ENCODE peak calls at places on chromosomes 4 and X, in six cellular contexts. K is cardiac muscle cell; I is right atrium auricular region; L is HCT116; B is CD4-positive, alpha-beta T cell; C is stomach. H is an unnamed sample.

GRCh38 chr4:75004755-75005668 is 72.1 kb downstream of the PARM1 start:
- DNase-seq in K (no peak), C (peak), B (no peak), L (no peak), I (no peak), H (peak)

GRCh38 chr4:78693777-78694456 is 82.2 kb upstream of the BMP2K start:
- DNase-seq in K (no peak), C (no peak), I (no peak), B (no peak), L (no peak), H (no peak)

GRCh38 chrX:16917120-16917519 is 29.3 kb upstream of the REPS2 start:
- DNase-seq in K (no peak), C (no peak), I (no peak), L (no peak), B (no peak), H (no peak)

GRCh38 chrX:107324493-107325310 is 118.3 kb downstream of the DNAAF6 start:
- DNase-seq in C (no peak), I (no peak), K (peak), B (no peak), L (no peak), H (peak)

GRCh38 chr4:6806924-6807676 is 24.6 kb downstream of the KIAA0232 start:
- DNase-seq in L (no peak), C (no peak), K (no peak), I (no peak), B (no peak), H (no peak)

GRCh38 chrX:136047969-136048368 is 62.7 kb downstream of the SLC9A6 start:
- DNase-seq in K (no peak), L (no peak), I (no peak), B (no peak), C (no peak), H (no peak)

GRCh38 chrX:115940888-115941332 is 229.6 kb upstream of the AGTR2 start:
- DNase-seq in L (no peak), C (peak), I (peak), K (peak), B (peak), H (peak)

GRCh38 chr4:75769044-75769443 is 44.7 kb downstream of the USO1 start:
- DNase-seq in I (no peak), C (no peak), L (no peak), B (no peak), K (no peak), H (no peak)

GRCh38 chrX:150767045-150767395 is 73.8 kb downstream of the MTMR1 start:
- DNase-seq in C (peak), I (peak), L (no peak), K (no peak), B (no peak), H (no peak)

GRCh38 chrX:132602701-132603100 is 113.9 kb upstream of the MBNL3 start:
- DNase-seq in B (no peak), L (no peak), K (no peak), I (no peak), C (no peak), H (no peak)

GRCh38 chrX:48278958-48279357 is 23.8 kb downstream of the SSX1 start:
- DNase-seq in K (no peak), B (no peak), C (no peak), L (peak), I (no peak), H (no peak)

GRCh38 chr4:157012781-157013180 is 41.2 kb upstream of the PDGFC start:
- DNase-seq in L (no peak), K (no peak), I (no peak), C (no peak), B (no peak), H (no peak)

GRCh38 chrX:119503484-119503861 is 35.2 kb downstream of the SLC25A5 start:
- DNase-seq in C (peak), K (no peak), L (no peak), B (no peak), I (no peak), H (peak)

GRCh38 chrX:131199086-131199485 is 90.0 kb downstream of the IGSF1 start:
- DNase-seq in I (no peak), L (no peak), B (no peak), C (no peak), K (no peak), H (peak)

GRCh38 chr4:171746418-171746817 is 66.8 kb upstream of the GALNTL6 start:
- DNase-seq in I (no peak), B (no peak), K (no peak), L (no peak), C (no peak), H (no peak)

GRCh38 chrX:46792826-46793195 is 33.9 kb upstream of the SLC9A7 start:
- DNase-seq in L (no peak), I (no peak), B (no peak), K (no peak), C (no peak), H (no peak)

GRCh38 chrX:47613082-47613481 is 6.6 kb downstream of the SYN1 start:
- DNase-seq in I (no peak), L (no peak), B (no peak), K (no peak), C (no peak), H (no peak)

GRCh38 chrX:1249101-1249887 is 19.3 kb upstream of the CSF2RA start:
- DNase-seq in B (peak), C (peak), I (peak), K (peak), L (no peak), H (peak)

GRCh38 chrX:44305921-44306320 is 37.6 kb downstream of the EFHC2 start:
- DNase-seq in K (no peak), C (no peak), L (no peak), B (no peak), I (no peak), H (no peak)

GRCh38 chrX:118727686-118728339 is 407 bp downstream of the IL13RA1 start:
- DNase-seq in I (no peak), B (no peak), C (peak), K (peak), L (no peak), H (peak)

GRCh38 chr4:111494971-111495370 is 650.3 kb upstream of the FAM241A start:
- DNase-seq in I (no peak), C (no peak), K (no peak), B (no peak), L (no peak), H (no peak)

GRCh38 chrX:49273181-49273727 is 3.7 kb downstream of the PPP1R3F start:
- DNase-seq in K (no peak), I (no peak), L (no peak), B (no peak), C (no peak), H (no peak)

GRCh38 chr4:26753642-26754041 is 107.0 kb upstream of the STIM2 start:
- DNase-seq in I (peak), L (no peak), B (no peak), C (no peak), K (peak), H (peak)

GRCh38 chrX:96611619-96612362 is 72.9 kb upstream of the DIAPH2 start:
- DNase-seq in K (no peak), C (no peak), I (no peak), B (no peak), L (no peak), H (no peak)

GRCh38 chr4:54843946-54844345 is 186.2 kb downstream of the KIT start:
- DNase-seq in B (no peak), I (no peak), K (no peak), C (no peak), L (no peak), H (no peak)

GRCh38 chr4:141654098-141654497 is 17.7 kb downstream of the IL15 start:
- DNase-seq in C (no peak), I (peak), B (no peak), K (peak), L (no peak), H (peak)

GRCh38 chr4:102535398-102536082 is 34.4 kb downstream of the NFKB1 start:
- DNase-seq in C (no peak), I (no peak), K (no peak), B (no peak), L (no peak), H (no peak)

GRCh38 chr4:56186808-56187523 is 200.3 kb downstream of the AASDH start:
- DNase-seq in B (no peak), K (peak), C (no peak), L (no peak), I (no peak), H (no peak)

GRCh38 chr4:159505275-159505975 is 402.5 kb downstream of the RAPGEF2 start:
- DNase-seq in L (no peak), B (no peak), I (no peak), C (no peak), K (no peak), H (no peak)

GRCh38 chrX:116384406-116384805 is 52.0 kb upstream of the SLC6A14 start:
- DNase-seq in K (no peak), L (no peak), C (no peak), B (no peak), I (no peak), H (no peak)

GRCh38 chrX:76453737-76454406 is 26.4 kb downstream of the MAGEE1 start:
- DNase-seq in K (peak), L (no peak), B (no peak), C (no peak), I (no peak), H (no peak)

GRCh38 chr4:1967512-1968149 is 41.1 kb downstream of the NELFA start:
- DNase-seq in L (no peak), B (no peak), I (no peak), K (no peak), C (no peak), H (no peak)

GRCh38 chrX:132180929-132181328 is 38.3 kb downstream of the RAP2C start:
- DNase-seq in K (no peak), I (no peak), L (no peak), C (no peak), B (no peak), H (no peak)

GRCh38 chr4:128378668-128379067 is 91.1 kb upstream of the PGRMC2 start:
- DNase-seq in K (no peak), C (no peak), L (no peak), B (no peak), I (no peak), H (no peak)

GRCh38 chr4:26061248-26061986 is 147.4 kb downstream of the SMIM20 start:
- DNase-seq in C (no peak), K (peak), B (no peak), L (peak), I (no peak), H (no peak)

GRCh38 chr4:183139972-183140570 is 41.0 kb downstream of the WWC2 start:
- DNase-seq in L (no peak), C (no peak), K (no peak), I (no peak), B (no peak), H (no peak)

GRCh38 chr4:11691236-11691635 is 262.5 kb upstream of the HS3ST1 start:
- DNase-seq in I (no peak), L (no peak), K (no peak), B (no peak), C (no peak), H (no peak)

GRCh38 chr4:91590242-91590641 is 713.5 kb upstream of the GRID2 start:
- DNase-seq in I (no peak), B (no peak), L (no peak), C (no peak), K (peak), H (no peak)

GRCh38 chr4:118076958-118077766 is 42.9 kb downstream of the NDST3 start:
- DNase-seq in L (peak), I (no peak), C (no peak), B (no peak), K (no peak), H (no peak)

DNA sequence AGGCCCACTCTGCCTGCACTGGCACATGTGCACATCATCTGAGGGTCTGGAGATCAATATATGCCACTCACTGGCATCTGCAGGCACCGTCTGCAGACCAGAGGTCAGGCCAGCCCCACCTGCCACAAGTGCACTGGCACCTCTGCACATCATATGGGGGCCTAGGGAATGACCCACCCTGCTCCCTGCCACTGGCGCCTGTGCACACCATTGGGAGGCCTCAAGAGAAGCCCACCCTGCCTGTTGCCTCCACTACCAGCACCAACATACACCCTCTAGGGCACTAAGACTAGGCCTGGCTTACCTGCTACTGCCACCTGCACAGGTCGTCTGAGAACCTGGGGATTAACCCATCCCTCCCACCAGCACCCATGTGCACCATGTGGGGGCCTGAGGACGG is 113.5 kb downstream of the REELD1 start:
- DNase-seq in I (no peak), B (no peak), L (no peak), K (no peak), C (no peak), H (no peak)
- H3K27ac ChIP-seq in I (no peak), B (no peak), L (no peak), K (no peak), C (no peak), H (no peak)

GRCh38 chr4:121677524-121677923 is 19.3 kb downstream of the ANXA5 start:
- DNase-seq in C (no peak), K (no peak), L (no peak), B (no peak), I (no peak), H (no peak)

GRCh38 chr4:121674696-121675095 is 22.1 kb downstream of the ANXA5 start:
- DNase-seq in B (no peak), I (no peak), L (no peak), K (no peak), C (no peak), H (no peak)

GRCh38 chr4:121674191-121674590 is 22.6 kb downstream of the ANXA5 start:
- DNase-seq in B (no peak), K (no peak), L (no peak), I (no peak), C (no peak), H (no peak)

GRCh38 chr4:121676388-121677075 is 20.2 kb downstream of the ANXA5 start:
- DNase-seq in I (no peak), L (no peak), C (no peak), B (no peak), K (no peak), H (no peak)

DNA sequence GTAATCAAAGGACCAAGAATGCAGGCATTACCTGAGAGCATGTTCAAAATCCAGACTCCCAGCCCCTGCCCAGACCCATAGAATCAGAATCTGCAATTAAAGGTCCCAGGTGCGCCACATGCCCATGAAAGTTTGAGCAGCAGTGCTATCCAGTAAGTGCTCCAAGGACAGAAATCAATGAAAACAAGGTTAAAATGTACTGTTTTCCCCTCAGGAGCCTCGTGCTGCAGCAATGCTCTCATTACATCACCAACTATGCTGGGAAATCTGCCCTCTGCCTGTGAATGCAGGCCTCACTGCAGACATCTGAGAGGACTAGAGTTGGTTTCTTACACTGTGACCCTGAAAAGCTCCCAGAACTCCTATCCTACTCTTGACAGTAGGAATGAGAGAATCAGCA is 21.1 kb downstream of the ANXA5 start:
- DNase-seq in L (no peak), B (no peak), I (no peak), K (peak), C (no peak), H (no peak)
- TF ChIP-seq CTCF in L (peak), B (no peak), I (no peak), K (peak), C (no peak), H (no peak)

GRCh38 chr4:52711271-52711670 is 40.0 kb downstream of the ERVMER34-1 start:
- DNase-seq in L (no peak), I (no peak), C (peak), B (no peak), K (no peak), H (peak)
- H3K27ac ChIP-seq in L (peak), I (no peak), C (peak), B (no peak), K (no peak), H (no peak)

DNA sequence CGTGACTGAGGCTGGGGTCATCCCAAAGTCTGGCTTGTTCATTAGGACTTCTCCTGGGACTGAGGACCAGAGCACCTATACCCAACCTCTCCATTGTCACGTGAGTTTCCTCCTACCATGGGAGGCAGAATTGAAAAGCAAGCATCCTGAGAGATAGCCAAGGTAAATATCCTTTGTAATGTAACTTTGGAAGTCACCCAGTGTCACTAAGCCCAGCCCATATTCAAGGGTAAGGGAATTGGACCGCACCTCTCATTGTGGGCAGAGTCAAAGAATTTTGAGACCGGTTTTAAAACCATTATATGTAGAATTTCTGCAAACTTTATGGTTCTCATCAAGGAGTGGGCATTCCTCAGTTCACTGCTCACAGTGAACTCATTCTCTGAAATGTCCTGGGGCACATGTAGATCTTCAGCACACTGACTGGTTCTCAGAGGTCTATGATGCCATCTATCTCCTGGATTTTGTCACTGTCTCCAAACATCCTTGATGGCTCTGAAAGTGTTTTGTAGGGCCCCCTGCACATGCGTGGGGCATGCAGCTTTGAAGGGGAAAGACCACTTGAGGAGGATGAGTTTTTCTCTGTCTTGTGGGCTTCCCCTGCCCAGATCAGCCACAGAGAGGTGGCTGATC is 35.3 kb upstream of the CHRNA9 start:
- DNase-seq in L (no peak), B (no peak), K (no peak), C (peak), I (no peak), H (no peak)
- TF ChIP-seq CTCF in L (no peak), B (peak), K (no peak), C (no peak), I (no peak), H (no peak)

DNA sequence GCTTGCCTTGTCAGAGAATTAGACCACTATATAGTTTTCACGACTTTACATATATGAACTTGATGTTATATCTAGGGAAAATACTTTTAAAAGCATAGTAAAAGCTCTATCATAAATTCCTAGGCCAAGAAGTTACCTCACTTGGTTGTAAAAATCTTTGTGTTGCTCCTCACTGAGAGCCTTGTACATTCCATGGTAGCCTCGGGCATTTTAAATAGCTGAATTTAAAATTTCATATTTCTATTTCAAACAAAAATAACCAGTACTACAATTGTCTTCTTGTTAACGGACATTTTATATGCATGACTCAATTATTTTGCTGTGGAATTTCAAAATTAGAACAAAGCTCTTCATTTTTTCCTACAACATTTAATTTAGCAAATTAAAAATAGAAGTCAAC is 107.6 kb downstream of the MID1 start:
- DNase-seq in I (no peak), C (no peak), B (no peak), K (no peak), L (no peak), H (no peak)
- H3K27ac ChIP-seq in I (no peak), C (no peak), B (no peak), K (no peak), L (no peak), H (no peak)

GRCh38 chr4:73865697-73866096 is 3.5 kb upstream of the CXCL1 start:
- DNase-seq in B (no peak), L (no peak), I (no peak), K (no peak), C (no peak), H (no peak)

GRCh38 chr4:73864973-73865372 is 4.2 kb upstream of the CXCL1 start:
- DNase-seq in L (no peak), B (no peak), K (no peak), C (no peak), I (no peak), H (no peak)

GRCh38 chr4:73862357-73862756 is 6.8 kb upstream of the CXCL1 start:
- DNase-seq in L (no peak), B (no peak), I (no peak), C (no peak), K (no peak), H (no peak)

GRCh38 chr4:73866236-73866635 is 3.0 kb upstream of the CXCL1 start:
- DNase-seq in L (no peak), B (no peak), C (no peak), K (no peak), I (no peak), H (no peak)

DNA sequence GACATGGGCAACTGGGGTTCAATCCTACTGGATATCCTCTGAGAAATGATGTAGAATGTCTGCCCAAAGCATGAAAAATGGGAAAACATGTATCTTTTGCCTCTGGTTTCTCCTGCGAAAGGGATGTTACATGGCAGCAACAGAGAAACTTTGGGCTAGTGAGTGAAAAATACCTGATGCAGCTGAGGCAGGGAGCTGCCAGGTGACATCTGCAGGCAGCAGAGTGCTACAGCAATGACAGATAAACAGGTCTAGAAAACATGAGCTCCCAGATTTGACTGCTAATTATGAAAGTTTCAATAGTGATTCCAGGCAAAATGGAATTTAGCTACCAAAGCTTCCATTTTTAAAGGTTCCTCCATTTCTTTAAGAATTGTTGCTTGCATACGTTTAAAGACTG is 4.8 kb upstream of the CXCL1 start:
- DNase-seq in L (no peak), C (peak), I (no peak), B (no peak), K (peak), H (peak)
- TF ChIP-seq CTCF in L (peak), C (no peak), I (no peak), B (no peak), K (peak), H (no peak)

GRCh38 chr4:16685536-16685935 is 212.9 kb downstream of the LDB2 start:
- DNase-seq in C (no peak), B (no peak), I (no peak), K (no peak), L (no peak), H (no peak)

GRCh38 chr4:16687011-16687410 is 211.4 kb downstream of the LDB2 start:
- DNase-seq in K (no peak), B (no peak), I (no peak), C (no peak), L (no peak), H (no peak)

GRCh38 chr4:16684083-16684482 is 214.4 kb downstream of the LDB2 start:
- DNase-seq in K (no peak), B (no peak), I (no peak), C (no peak), L (no peak), H (no peak)

GRCh38 chr4:16687845-16688244 is 210.6 kb downstream of the LDB2 start:
- DNase-seq in B (no peak), C (no peak), K (no peak), L (no peak), I (no peak), H (no peak)

GRCh38 chr4:16686195-16686594 is 212.2 kb downstream of the LDB2 start:
- DNase-seq in K (no peak), C (no peak), L (no peak), B (no peak), I (no peak), H (no peak)
- H3K27ac ChIP-seq in K (no peak), C (no peak), L (no peak), B (no peak), I (peak), H (no peak)

GRCh38 chr4:147513952-147514351 is 33.1 kb downstream of the EDNRA start:
- DNase-seq in I (no peak), B (no peak), L (no peak), C (no peak), K (no peak), H (no peak)
- TF ChIP-seq CTCF in I (no peak), B (no peak), L (peak), C (no peak), K (peak), H (no peak)